ENCODE peak calls at places on chromosomes 6 and 20, in seven cellular contexts. G is A549, P is IMR-90, R is HCT116, Q is GM12878, O is HepG2, K is H1. A is an unnamed sample.

GRCh38 chr6:89859744-89860143 is 30.1 kb downstream of the CASP8AP2 start:
- DNase-seq in G (no peak), R (no peak), P (no peak), Q (peak; percentile 59), K (no peak), O (no peak), A (no peak)

GRCh38 chr6:144546807-144547206 is 261.7 kb downstream of the UTRN start:
- DNase-seq in K (no peak), G (no peak), O (no peak), R (no peak), Q (no peak), P (no peak), A (no peak)

GRCh38 chr6:33095681-33096080 is 19.9 kb downstream of the HLA-DPB1 start:
- DNase-seq in Q (no peak), G (no peak), O (no peak), K (no peak), R (no peak), P (peak; percentile 5), A (no peak)

GRCh38 chr20:20448891-20449290 is 81.0 kb downstream of the INSM1 start:
- DNase-seq in R (no peak), G (no peak), K (no peak), O (no peak), P (no peak), Q (no peak), A (no peak)

GRCh38 chr20:38404016-38404415 is 31.1 kb downstream of the SNHG17 start:
- DNase-seq in G (no peak), Q (no peak), P (no peak), O (no peak), R (no peak), K (no peak), A (no peak)

GRCh38 chr20:48524582-48524981 is 303.2 kb downstream of the PREX1 start:
- DNase-seq in P (no peak), R (no peak), O (no peak), G (no peak), K (no peak), Q (no peak), A (no peak)

GRCh38 chr20:40970218-40970617 is 58.4 kb upstream of the TOP1 start:
- DNase-seq in Q (no peak), G (no peak), R (no peak), K (no peak), O (no peak), P (no peak), A (no peak)

GRCh38 chr20:6768228-6769185 is 1.0 kb downstream of the BMP2 start:
- DNase-seq in Q (no peak), K (no peak), P (peak; percentile 4), G (no peak), R (no peak), O (no peak), A (no peak)

GRCh38 chr20:56859039-56859750 is 230.1 kb downstream of the TFAP2C start:
- DNase-seq in R (no peak), G (no peak), P (no peak), O (no peak), Q (no peak), K (no peak), A (no peak)

GRCh38 chr20:53676519-53676822 is 82.8 kb upstream of the ZNF217 start:
- DNase-seq in Q (no peak), G (no peak), R (no peak), O (no peak), P (no peak), K (no peak), A (no peak)

GRCh38 chr20:58325914-58326313 is 16.4 kb downstream of the RAB22A start:
- DNase-seq in P (no peak), R (no peak), K (no peak), Q (no peak), G (no peak), O (no peak), A (no peak)

GRCh38 chr20:58330229-58330628 is 20.7 kb downstream of the RAB22A start:
- DNase-seq in R (no peak), Q (no peak), K (no peak), P (no peak), G (no peak), O (no peak), A (no peak)

GRCh38 chr20:58329711-58330110 is 20.2 kb downstream of the RAB22A start:
- DNase-seq in R (no peak), K (no peak), O (no peak), Q (no peak), P (no peak), G (no peak), A (no peak)

GRCh38 chr20:58328836-58329235 is 19.3 kb downstream of the RAB22A start:
- DNase-seq in R (no peak), O (no peak), P (no peak), Q (no peak), K (no peak), G (no peak), A (no peak)

DNA sequence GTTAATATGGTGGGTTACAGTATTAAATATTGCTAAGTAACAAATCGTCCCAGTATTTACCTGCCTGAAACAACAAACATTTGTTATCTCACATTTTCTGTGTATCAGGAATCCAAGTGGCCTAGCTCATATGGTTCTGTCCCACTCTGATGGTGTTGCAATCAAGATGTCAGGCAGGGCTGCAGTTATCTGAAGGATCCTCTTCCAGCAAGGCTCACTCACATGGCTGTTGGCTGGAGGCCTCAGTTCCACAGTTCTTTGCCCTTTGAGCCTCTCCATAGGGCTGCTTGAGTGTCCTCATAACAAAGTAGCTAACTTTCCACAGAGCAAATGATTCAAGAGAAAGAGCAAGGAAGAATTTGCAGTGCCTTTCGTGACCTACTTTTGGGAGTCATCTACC is 17.7 kb downstream of the RAB22A start:
- DNase-seq in O (peak; percentile 29), Q (no peak), K (no peak), R (no peak), G (no peak), P (no peak), A (peak; percentile 45)
- TF ChIP-seq CEBPB in O (peak; percentile 92), Q (no peak), K (no peak), R (no peak), G (peak; percentile 25), P (peak; percentile 54), A (peak; percentile 95)

DNA sequence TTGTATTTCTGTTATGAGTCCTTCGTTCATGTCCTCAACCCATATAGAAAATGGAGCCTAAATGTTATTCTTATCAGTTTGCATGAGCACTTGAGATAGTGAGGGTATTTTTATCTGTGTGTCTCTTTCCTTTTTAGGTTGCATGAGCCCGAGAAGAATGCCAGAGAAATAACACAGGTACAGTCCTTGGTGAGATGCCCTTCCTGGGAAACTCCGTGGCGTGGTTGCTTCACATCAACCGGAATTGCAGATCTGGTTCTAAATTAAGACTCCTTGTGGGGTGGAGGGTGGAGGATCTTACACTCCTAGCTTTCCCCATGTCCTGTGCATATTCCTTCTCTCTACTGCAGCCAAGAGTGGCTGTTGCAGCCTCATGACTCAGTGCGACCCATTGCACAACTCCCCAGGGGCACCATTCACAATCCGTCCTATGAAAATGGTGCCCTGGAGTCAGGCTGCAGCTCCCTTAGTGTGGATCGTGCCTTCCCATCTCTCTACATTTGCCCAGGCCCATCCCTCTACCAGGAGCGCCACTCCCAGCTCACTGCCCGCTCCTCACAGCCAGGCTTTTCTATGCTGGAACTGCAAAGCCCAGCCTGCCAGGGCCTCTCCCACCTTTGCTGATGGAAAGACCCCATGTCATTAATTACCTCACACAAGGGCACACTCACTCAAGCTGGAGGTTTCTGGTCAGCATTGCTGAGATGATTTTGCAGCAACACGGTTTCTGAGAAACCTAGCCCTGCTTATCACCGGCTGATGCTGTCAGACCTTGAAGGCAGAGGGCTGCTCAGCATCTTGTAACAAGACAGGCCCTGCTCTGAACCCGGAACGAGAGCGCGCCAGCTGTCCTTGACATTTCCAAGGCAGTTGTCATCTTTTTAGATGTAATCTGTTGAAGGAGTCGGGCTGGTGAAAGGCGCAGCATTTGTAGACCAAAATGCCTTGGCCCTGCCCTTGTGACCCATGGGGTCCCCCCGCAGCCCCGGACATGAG is 39.7 kb downstream of the SIRPA start:
- DNase-seq in Q (no peak), K (no peak), O (no peak), G (no peak), R (no peak), P (peak; percentile 78), A (no peak)
- TF ChIP-seq CEBPB in Q (no peak), K (no peak), O (no peak), G (peak; percentile 77), R (no peak), P (peak; percentile 98), A (no peak)

DNA sequence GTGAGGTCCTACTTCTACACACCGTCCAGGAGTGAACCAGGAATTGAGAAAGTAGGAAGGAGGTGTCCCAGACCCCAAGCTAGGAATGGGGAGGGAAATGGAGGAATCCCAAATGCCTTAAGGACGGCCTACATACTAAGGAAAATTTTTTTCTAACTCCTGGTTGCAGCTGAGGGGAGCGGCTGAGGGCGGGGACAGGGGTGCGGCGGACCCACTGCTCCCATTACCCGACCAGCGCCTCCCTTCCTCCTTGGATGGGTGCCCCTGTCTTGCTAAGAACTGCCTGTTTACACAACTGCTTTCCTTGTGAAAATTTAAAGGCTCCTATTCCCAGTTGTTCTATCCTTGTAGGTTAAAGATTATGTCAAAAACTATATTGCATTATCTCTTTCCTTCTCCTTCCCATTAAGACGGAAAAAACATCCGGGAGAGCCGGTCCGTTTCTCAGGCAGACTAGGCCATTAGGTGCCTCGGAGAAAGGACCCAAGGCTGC is 699 bp upstream of the HSPA1B start:
- DNase-seq in P (no peak), Q (no peak), G (peak; percentile 53), R (no peak), K (no peak), O (no peak), A (peak; percentile 89)
- TF ChIP-seq CEBPB in P (no peak), Q (no peak), G (no peak), R (no peak), K (no peak), O (no peak), A (no peak)

DNA sequence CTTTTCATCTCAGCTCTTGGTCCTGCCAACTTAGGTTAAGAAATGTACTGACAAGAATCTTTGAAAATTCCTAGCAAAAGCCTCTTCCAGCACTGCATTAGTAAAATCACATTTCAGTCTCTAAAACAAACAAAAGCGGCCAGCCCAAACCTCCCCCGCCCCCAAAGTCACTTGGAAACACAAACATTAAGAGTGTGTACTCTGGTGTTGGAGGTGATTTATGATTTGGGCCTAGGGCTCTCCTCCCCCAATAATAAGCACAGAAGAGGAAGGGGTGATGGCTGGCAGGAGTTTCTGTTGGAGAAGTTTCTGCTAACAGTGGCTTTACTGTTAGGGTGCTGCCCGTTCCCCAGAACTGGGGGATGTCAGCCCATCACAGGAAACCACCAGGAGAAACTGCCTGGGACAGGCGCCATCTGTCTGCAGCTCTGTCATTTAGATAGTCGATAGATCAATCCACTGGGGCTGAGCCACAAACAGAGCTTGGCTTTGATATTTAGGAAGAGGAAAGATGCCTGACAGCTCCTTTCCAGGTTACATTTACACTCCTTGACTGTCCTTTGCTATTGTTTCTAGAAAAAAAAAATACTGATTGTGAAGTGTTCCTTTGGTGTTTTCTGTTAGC is 199.5 kb downstream of the CD83 start:
- DNase-seq in P (no peak), K (no peak), Q (no peak), O (no peak), G (peak; percentile 3), R (no peak), A (no peak)
- TF ChIP-seq CEBPB in P (no peak), K (no peak), Q (no peak), O (no peak), G (no peak), R (no peak), A (no peak)

GRCh38 chr6:41846666-41847237 is 48.4 kb downstream of the USP49 start:
- DNase-seq in G (peak; percentile 55), O (peak; percentile 93), R (peak; percentile 68), K (peak; percentile 3), Q (peak; percentile 34), P (peak; percentile 94), A (peak; percentile 84)
- TF ChIP-seq CEBPB in G (no peak), O (no peak), R (no peak), K (no peak), Q (no peak), P (no peak), A (no peak)

GRCh38 chr6:153210083-153210482 is 79.0 kb upstream of the RGS17 start:
- DNase-seq in Q (no peak), P (peak; percentile 44), G (no peak), R (no peak), K (no peak), O (no peak), A (no peak)
- TF ChIP-seq CEBPB in Q (no peak), P (no peak), G (no peak), R (no peak), K (no peak), O (no peak), A (no peak)